ENCODE peak calls at places on chromosomes 7 and 10, in seven cellular contexts. L, W, X, S, R, G and K are unnamed samples.
A peak's percentile ranks its signal among the peaks of the same experiment; 100 is the strongest.

GRCh38 chr7:40232242-40232929 is 97.6 kb downstream of the SUGCT start:
- DNase-seq in S (no peak), W (peak; percentile 57), G (peak; percentile 40), R (no peak), X (peak; percentile 61), L (peak; percentile 56), K (peak; percentile 17)

GRCh38 chr10:36540611-36541010 is 584.8 kb upstream of the ANKRD30A start:
- DNase-seq in R (no peak), S (no peak), W (no peak), G (no peak), L (no peak), X (no peak), K (no peak)

GRCh38 chr7:26993816-26994810 is 101.7 kb downstream of the HOXA1 start:
- DNase-seq in L (no peak), W (no peak), S (no peak), R (no peak), X (peak; percentile 6), G (peak; percentile 17), K (no peak)

GRCh38 chr10:98242823-98243222 is 25.2 kb downstream of the LOXL4 start:
- DNase-seq in R (no peak), G (no peak), S (no peak), W (no peak), X (peak; percentile 26), L (no peak), K (no peak)

GRCh38 chr7:94972296-94972695 is 64.9 kb downstream of the PPP1R9A start:
- DNase-seq in S (no peak), R (no peak), W (peak; percentile 19), G (peak; percentile 20), X (no peak), L (no peak), K (no peak)

GRCh38 chr7:100486753-100487446 is 3.2 kb downstream of the NYAP1 start:
- DNase-seq in X (no peak), S (no peak), G (peak; percentile 56), R (no peak), L (peak; percentile 59), W (no peak), K (peak; percentile 47)

GRCh38 chr10:28327494-28327886 is 24.6 kb upstream of the MPP7 start:
- DNase-seq in L (no peak), X (no peak), R (no peak), G (no peak), S (no peak), W (no peak), K (no peak)

GRCh38 chr7:107147464-107148214 is 21.2 kb upstream of the HBP1 start:
- DNase-seq in R (no peak), S (no peak), L (peak; percentile 50), X (peak; percentile 23), G (peak; percentile 27), W (peak; percentile 30), K (no peak)

GRCh38 chr7:50446542-50446960 is 3.6 kb downstream of the FIGNL1 start:
- DNase-seq in S (no peak), X (peak; percentile 13), W (peak; percentile 82), G (no peak), R (no peak), L (no peak), K (no peak)

GRCh38 chr7:98922392-98923107 is 44.2 kb downstream of the TRRAP start:
- DNase-seq in R (no peak), S (no peak), X (peak; percentile 78), L (no peak), W (no peak), G (no peak), K (peak; percentile 82)

GRCh38 chr7:39130304-39130703 is 152.6 kb downstream of the POU6F2 start:
- DNase-seq in W (no peak), G (no peak), S (no peak), X (no peak), L (no peak), R (no peak), K (no peak)

GRCh38 chr7:47653550-47654351 is 71.8 kb upstream of the TNS3 start:
- DNase-seq in G (no peak), R (no peak), L (no peak), S (no peak), W (peak; percentile 54), X (no peak), K (no peak)

GRCh38 chr10:132713421-132714095 is 72.4 kb downstream of the NKX6-2 start:
- DNase-seq in G (no peak), R (no peak), W (no peak), X (no peak), S (peak; percentile 67), L (no peak), K (no peak)

GRCh38 chr7:877312-878232 is 1.2 kb downstream of the GET4 start:
- DNase-seq in W (peak; percentile 86), S (no peak), G (no peak), R (no peak), X (no peak), L (peak; percentile 21), K (peak; percentile 57)

GRCh38 chr7:26686448-26686981 is 177.9 kb downstream of the SKAP2 start:
- DNase-seq in R (no peak), W (peak; percentile 11), L (peak; percentile 43), S (no peak), X (no peak), G (peak; percentile 62), K (no peak)

GRCh38 chr10:120506674-120507073 is 49.6 kb downstream of the PLPP4 start:
- DNase-seq in S (no peak), R (no peak), W (no peak), X (no peak), G (no peak), L (no peak), K (no peak)

GRCh38 chr10:73183882-73184281 is 16.0 kb downstream of the FAM149B1 start:
- DNase-seq in X (no peak), R (no peak), W (no peak), S (no peak), G (no peak), L (no peak), K (no peak)

GRCh38 chr7:82605247-82605864 is 161.8 kb upstream of the CACNA2D1 start:
- DNase-seq in W (peak; percentile 29), G (peak; percentile 35), R (no peak), X (peak; percentile 21), S (no peak), L (peak; percentile 56), K (peak; percentile 3)

GRCh38 chr7:113730309-113730955 is 188.4 kb downstream of the PPP1R3A start:
- DNase-seq in G (no peak), X (no peak), W (no peak), L (no peak), R (no peak), S (no peak), K (no peak)

GRCh38 chr10:62115842-62116241 is 152.8 kb downstream of the RTKN2 start:
- DNase-seq in L (no peak), W (peak; percentile 24), G (no peak), X (no peak), S (no peak), R (no peak), K (no peak)

GRCh38 chr10:4981722-4982471 is 18.7 kb downstream of the AKR1C1 start:
- DNase-seq in R (no peak), W (peak; percentile 43), G (no peak), S (no peak), X (peak; percentile 27), L (peak; percentile 74), K (peak; percentile 36)